ENCODE peak calls at places on chromosomes 6 and 20, in seven cellular contexts. H is glutamatergic neuron; G is activated gamma-delta T cell treated with Interleukin-2 at 50 U/mL for 16 hours; E is activated T-helper 1 cell treated with anti-CD3 and anti-CD28 coated beads, Interleukin-12 subunit alpha, Interleukin-12 subunit beta, Interleukin-2, Interleukin-4 antibody, amounts not matched to agents 30 ng/mL and 10 ng/mL and 1 ng/mL, durations not matched to agents 14 hours and 24 hours and 36 hours; R is stimulated activated CD4-positive, alpha-beta T cell treated with anti-CD3 and anti-CD28 coated beads, Interleukin-12 subunit alpha, Interleukin-12 subunit beta, amount 100 ng/mL, for 48 hours; L is adipocyte; W is progenitor cell of endocrine pancreas. X is an unnamed sample.

GRCh38 chr6:99589907-99590493 is 16.6 kb upstream of the PRDM13 start:
- DNase-seq in E (no peak), L (no peak), W (no peak), R (no peak), G (no peak), H (no peak), X (no peak)

GRCh38 chr6:30600576-30600975 is 16.5 kb downstream of the PPP1R10 start:
- DNase-seq in L (no peak), W (no peak), E (no peak), G (no peak), H (no peak), R (no peak), X (no peak)

GRCh38 chr20:62675156-62675871 is 33.0 kb downstream of the SLCO4A1 start:
- DNase-seq in G (no peak), R (no peak), W (no peak), E (no peak), H (peak), L (peak), X (no peak)

GRCh38 chr6:111256646-111257045 is 169.3 kb downstream of the SLC16A10 start:
- DNase-seq in G (no peak), L (no peak), W (no peak), R (no peak), E (no peak), H (no peak), X (no peak)

GRCh38 chr6:142728910-142729481 is 216.0 kb downstream of the HIVEP2 start:
- DNase-seq in R (no peak), L (peak), W (no peak), H (no peak), E (no peak), G (no peak), X (no peak)

GRCh38 chr6:78810146-78810545 is 57.2 kb upstream of the IRAK1BP1 start:
- DNase-seq in W (no peak), R (no peak), G (no peak), H (peak), L (peak), E (no peak), X (no peak)

GRCh38 chr6:99613398-99613704 is 6.7 kb downstream of the PRDM13 start:
- DNase-seq in L (peak), E (no peak), W (no peak), R (peak), G (peak), H (peak), X (no peak)

GRCh38 chr6:149897015-149897697 is 757 bp downstream of the RAET1E start:
- DNase-seq in G (no peak), L (peak), E (no peak), R (no peak), W (no peak), H (no peak), X (no peak)

GRCh38 chr20:48788486-48789072 is 39.2 kb downstream of the PREX1 start:
- DNase-seq in G (no peak), W (no peak), R (no peak), L (no peak), H (no peak), E (no peak), X (peak)

GRCh38 chr6:155152211-155153076 is 111.4 kb upstream of the CLDN20 start:
- DNase-seq in R (no peak), G (no peak), H (peak), E (no peak), W (no peak), L (no peak), X (no peak)

X was measured in T-cell.